ENCODE peak calls at places on chromosome 9, in four cellular contexts. Y is GM12878, B is H1, I is K562. K is an unnamed sample.

GRCh38 chr9:116163293-116164055 is 9.9 kb downstream of the PAPPA start:
- DNase-seq in Y (no peak), B (no peak), I (peak), K (peak)

GRCh38 chr9:131239307-131239975 is 36.9 kb downstream of the FAM78A start:
- DNase-seq in Y (no peak), B (no peak), I (no peak), K (no peak)

GRCh38 chr9:118896356-118897000 is 472.8 kb downstream of the BRINP1 start:
- DNase-seq in Y (no peak), B (no peak), I (peak), K (no peak)

GRCh38 chr9:114316605-114317230 is 6.2 kb upstream of the ORM1 start:
- DNase-seq in Y (no peak), B (no peak), I (no peak), K (no peak)

GRCh38 chr9:113622600-113623400 is 159.3 kb downstream of the RGS3 start:
- DNase-seq in Y (peak), B (peak), I (no peak), K (peak)

GRCh38 chr9:84940294-84940693 is 270.8 kb downstream of the NTRK2 start:
- DNase-seq in Y (no peak), B (no peak), I (no peak), K (no peak)

GRCh38 chr9:117413346-117414219 is 1.3 kb downstream of the ASTN2 start:
- DNase-seq in Y (no peak), B (no peak), I (no peak), K (no peak)

GRCh38 chr9:4596165-4596922 is 65.8 kb upstream of the PLPP6 start:
- DNase-seq in Y (peak), B (no peak), I (no peak), K (no peak)

GRCh38 chr9:137491735-137492432 is 32.8 kb upstream of the NSMF start:
- DNase-seq in Y (no peak), B (no peak), I (peak), K (no peak)

GRCh38 chr9:134728801-134729495 is 87.3 kb downstream of the COL5A1 start:
- DNase-seq in Y (no peak), B (no peak), I (no peak), K (no peak)

GRCh38 chr9:89077519-89077918 is 86.3 kb downstream of the S1PR3 start:
- DNase-seq in Y (no peak), B (no peak), I (peak), K (no peak)

GRCh38 chr9:29212590-29213373 is 1639.5 kb upstream of the C9orf72 start:
- DNase-seq in Y (no peak), B (no peak), I (no peak), K (no peak)

GRCh38 chr9:121133104-121133816 is 58.5 kb downstream of the CNTRL start:
- DNase-seq in Y (no peak), B (no peak), I (peak), K (peak)

GRCh38 chr9:4220361-4220760 is 79.5 kb downstream of the GLIS3 start:
- DNase-seq in Y (no peak), B (no peak), I (no peak), K (no peak)

GRCh38 chr9:85647571-85647970 is 94.2 kb downstream of the AGTPBP1 start:
- DNase-seq in Y (peak), B (no peak), I (no peak), K (no peak)

GRCh38 chr9:114030364-114030763 is 47.7 kb downstream of the AMBP start:
- DNase-seq in Y (no peak), B (no peak), I (peak), K (no peak)

GRCh38 chr9:72480931-72481330 is 40.5 kb upstream of the TMC1 start:
- DNase-seq in Y (no peak), B (no peak), I (no peak), K (peak)

GRCh38 chr9:21454149-21454548 is 13.9 kb downstream of the IFNA1 start:
- DNase-seq in Y (no peak), B (no peak), I (no peak), K (no peak)

GRCh38 chr9:115943591-115944165 is 209.9 kb upstream of the PAPPA start:
- DNase-seq in Y (no peak), B (no peak), I (no peak), K (no peak)

GRCh38 chr9:129166962-129167557 is 11.0 kb downstream of the IER5L start:
- DNase-seq in Y (no peak), B (no peak), I (peak), K (peak)

GRCh38 chr9:108860354-108860753 is 1.7 kb upstream of the ACTL7A start:
- DNase-seq in Y (no peak), B (no peak), I (no peak), K (no peak)

GRCh38 chr9:124347206-124347967 is 67.9 kb downstream of the PSMB7 start:
- DNase-seq in Y (no peak), B (no peak), I (peak), K (no peak)

GRCh38 chr9:33473643-33474352 is at the start of gene NOL6:
- DNase-seq in Y (peak), B (peak), I (peak), K (peak)

GRCh38 chr9:72856985-72857631 is 95.7 kb downstream of the ALDH1A1 start:
- DNase-seq in Y (no peak), B (no peak), I (peak), K (peak)

GRCh38 chr9:125663127-125663526 is 43.9 kb downstream of the MAPKAP1 start:
- DNase-seq in Y (no peak), B (no peak), I (peak), K (no peak)

GRCh38 chr9:134624119-134624826 is 17.3 kb upstream of the COL5A1 start:
- DNase-seq in Y (no peak), B (no peak), I (no peak), K (no peak)

GRCh38 chr9:72576087-72576486 is 54.7 kb downstream of the TMC1 start:
- DNase-seq in Y (no peak), B (no peak), I (no peak), K (no peak)

GRCh38 chr9:72271617-72272478 is 93.2 kb downstream of the ZFAND5 start:
- DNase-seq in Y (no peak), B (no peak), I (peak), K (peak)

GRCh38 chr9:3074247-3074646 is 230.4 kb upstream of the PUM3 start:
- DNase-seq in Y (no peak), B (no peak), I (no peak), K (no peak)

GRCh38 chr9:78213696-78214095 is 22.2 kb upstream of the CEP78 start:
- DNase-seq in Y (no peak), B (no peak), I (no peak), K (peak)

GRCh38 chr9:137550958-137551655 is 572 bp upstream of the MRPL41 start:
- DNase-seq in Y (no peak), B (peak), I (peak), K (peak)

GRCh38 chr9:119963798-119964372 is 594.6 kb upstream of the BRINP1 start:
- DNase-seq in Y (no peak), B (peak), I (no peak), K (peak)

GRCh38 chr9:79581388-79581787 is 9.6 kb downstream of the TLE4 start:
- DNase-seq in Y (no peak), B (no peak), I (peak), K (no peak)

GRCh38 chr9:133405508-133406009 is 12.3 kb downstream of the REXO4 start:
- DNase-seq in Y (no peak), B (no peak), I (no peak), K (no peak)

GRCh38 chr9:1880038-1880565 is 135.0 kb upstream of the SMARCA2 start:
- DNase-seq in Y (peak), B (no peak), I (no peak), K (no peak)

GRCh38 chr9:135468866-135469521 is 10.6 kb upstream of the PPP1R26 start:
- DNase-seq in Y (no peak), B (no peak), I (peak), K (no peak)

GRCh38 chr9:88256216-88256615 is 117.9 kb upstream of the SPATA31C2 start:
- DNase-seq in Y (no peak), B (no peak), I (no peak), K (no peak)

GRCh38 chr9:72871685-72872084 is 81.2 kb downstream of the ALDH1A1 start:
- DNase-seq in Y (no peak), B (no peak), I (peak), K (peak)

GRCh38 chr9:68507098-68507795 is 33.4 kb downstream of the TMEM252 start:
- DNase-seq in Y (no peak), B (no peak), I (peak), K (no peak)

DNA sequence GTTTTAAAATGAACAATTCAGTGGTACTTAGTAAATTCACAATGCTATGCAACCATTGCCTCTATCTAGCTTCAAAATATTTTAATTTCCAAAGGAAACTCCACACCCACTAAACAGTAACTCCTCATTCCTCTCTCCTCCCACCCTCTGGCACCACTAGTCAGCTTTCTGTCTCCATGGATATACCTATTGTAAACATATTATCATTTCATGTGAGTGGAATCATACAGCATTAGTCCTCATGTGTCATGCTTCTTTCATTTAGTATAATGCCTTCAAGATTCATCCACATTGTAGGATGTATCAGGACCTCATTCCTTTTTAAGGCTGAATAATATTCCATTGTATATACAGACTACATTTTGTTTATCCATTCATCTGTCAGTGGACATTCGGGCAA is 48.6 kb downstream of the PHF2 start:
- DNase-seq in Y (no peak), B (no peak), I (no peak), K (no peak)
- TF ChIP-seq JUND in Y (no peak), B (no peak), I (no peak), K (no peak)

GRCh38 chr9:34665381-34666250 is 3.2 kb upstream of the CCL27 start:
- DNase-seq in Y (no peak), B (peak), I (peak), K (peak)

GRCh38 chr9:34664281-34665108 is 2.0 kb upstream of the CCL27 start:
- DNase-seq in Y (no peak), B (peak), I (peak), K (peak)

GRCh38 chr9:34663296-34663590 is 786 bp upstream of the CCL27 start:
- DNase-seq in Y (no peak), B (no peak), I (no peak), K (no peak)

GRCh38 chr9:34665109-34665380 is 2.6 kb upstream of the CCL27 start:
- DNase-seq in Y (no peak), B (no peak), I (no peak), K (no peak)

GRCh38 chr9:34662544-34663295 is at the start of gene CCL27:
- DNase-seq in Y (no peak), B (no peak), I (no peak), K (no peak)
- TF ChIP-seq CBX5 in Y (no peak), B (no peak), I (no peak), K (no peak)

GRCh38 chr9:96885424-96885823 is 31.1 kb upstream of the ZNF782 start:
- DNase-seq in Y (no peak), B (no peak), I (no peak), K (no peak)

GRCh38 chr9:96883922-96884321 is 29.6 kb upstream of the ZNF782 start:
- DNase-seq in Y (no peak), B (no peak), I (no peak), K (no peak)

GRCh38 chr9:96888591-96888990 is 34.3 kb upstream of the ZNF782 start:
- DNase-seq in Y (no peak), B (no peak), I (no peak), K (no peak)

DNA sequence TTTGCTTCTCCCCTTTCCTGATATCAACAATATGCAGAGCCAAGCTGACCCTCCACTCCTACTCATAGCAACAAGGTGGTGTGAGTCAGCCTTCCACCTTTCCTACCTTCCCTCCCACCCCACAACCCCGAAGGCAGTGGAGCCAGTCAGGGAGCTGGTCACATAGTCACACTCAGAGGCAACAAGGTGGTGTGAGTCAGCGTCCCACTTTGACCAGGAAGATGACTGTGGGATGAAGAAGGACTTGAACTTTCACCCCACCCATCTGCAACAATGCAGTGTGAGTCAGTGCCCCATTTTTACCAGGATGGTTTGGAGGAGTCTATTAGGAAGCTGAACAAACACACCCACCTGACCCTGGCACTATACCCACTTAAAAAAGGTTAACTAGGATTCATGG is 30.1 kb upstream of the ZNF782 start:
- DNase-seq in Y (no peak), B (no peak), I (peak), K (peak)
- TF ChIP-seq JUND in Y (no peak), B (no peak), I (no peak), K (no peak)

GRCh38 chr9:127802576-127803443 is at the start of gene FPGS:
- DNase-seq in Y (peak), B (peak), I (peak), K (peak)
- TF ChIP-seq CBX5 in Y (no peak), B (no peak), I (no peak), K (no peak)

GRCh38 chr9:37617837-37618236 is 25.4 kb upstream of the TOMM5 start:
- DNase-seq in Y (no peak), B (no peak), I (no peak), K (no peak)
- TF ChIP-seq JUND in Y (no peak), B (no peak), I (no peak), K (no peak)

GRCh38 chr9:35652829-35653209 is 2.1 kb upstream of the SIT1 start:
- DNase-seq in Y (no peak), B (no peak), I (no peak), K (no peak)

GRCh38 chr9:35653611-35654010 is 2.9 kb upstream of the SIT1 start:
- DNase-seq in Y (no peak), B (no peak), I (no peak), K (no peak)

GRCh38 chr9:35650341-35651158 is at the start of gene SIT1:
- DNase-seq in Y (no peak), B (no peak), I (no peak), K (no peak)

GRCh38 chr9:35649431-35650340 is 1.0 kb downstream of the SIT1 start:
- DNase-seq in Y (no peak), B (no peak), I (peak), K (no peak)

GRCh38 chr9:35651964-35652828 is 1.5 kb upstream of the SIT1 start:
- DNase-seq in Y (no peak), B (no peak), I (no peak), K (peak)
- TF ChIP-seq CBX5 in Y (no peak), B (no peak), I (no peak), K (no peak)

K was measured in HepG2.